ENCODE peak calls at places on chromosome 17, in four cellular contexts. W is hepatic stellate cell; R is stimulated activated CD4-positive, alpha-beta T cell treated with anti-CD3 and anti-CD28 coated beads, Interleukin-15, amount 100 ng/mL, for 24 hours; K is left ventricle myocardium superior. O is an unnamed sample.

GRCh38 chr17:27473190-27473747 is 17.0 kb downstream of the KSR1 start:
- DNase-seq in K (no peak), W (no peak), R (no peak), O (no peak)

GRCh38 chr17:57862410-57862989 is 12.7 kb upstream of the MRPS23 start:
- DNase-seq in K (no peak), W (no peak), R (no peak), O (no peak)

GRCh38 chr17:17650959-17651358 is 30.3 kb upstream of the RAI1 start:
- DNase-seq in W (no peak), R (no peak), K (no peak), O (no peak)

GRCh38 chr17:46768540-46768870 is 50.0 kb downstream of the WNT3 start:
- DNase-seq in W (no peak), R (no peak), K (no peak), O (no peak)

GRCh38 chr17:80743181-80743771 is 198.6 kb downstream of the RPTOR start:
- DNase-seq in W (no peak), R (peak; percentile 69), K (peak; percentile 49), O (no peak)

GRCh38 chr17:1467898-1468492 is 12.0 kb upstream of the CRK start:
- DNase-seq in K (no peak), R (no peak), W (no peak), O (no peak)

GRCh38 chr17:82937411-82938371 is 97.9 kb upstream of the ZNF750 start:
- DNase-seq in W (no peak), R (no peak), K (no peak), O (no peak)

GRCh38 chr17:44118427-44119050 is 4.9 kb downstream of the HDAC5 start:
- DNase-seq in W (no peak), R (no peak), K (no peak), O (no peak)